ENCODE peak calls at places on chromosomes 7 and 10, in nine cellular contexts. U is hippocampal formation; M is gastrocnemius medialis; T is NCI-H1092; R is K562; I is activated T-helper 1 cell treated with anti-CD3 and anti-CD28 coated beads, Interleukin-2, amount 50 U/mL, for 16 hours; L is stimulated activated CD4-positive, alpha-beta T cell treated with anti-CD3 and anti-CD28 coated beads, Interleukin-4, amount 100 ng/mL, for 1 hour; J is choroid plexus epithelial cell; O is OCI-M1. F is an unnamed sample.

GRCh38 chr7:13198741-13199140 is 511.3 kb downstream of the ARL4A start:
- DNase-seq in O (no peak), J (no peak), R (no peak), I (no peak), T (no peak), M (no peak), U (no peak), L (no peak), F (peak)

GRCh38 chr10:102597131-102597891 is 47.0 kb upstream of the TRIM8 start:
- DNase-seq in I (no peak), M (no peak), U (no peak), R (no peak), O (no peak), T (no peak), L (no peak), J (no peak), F (no peak)

GRCh38 chr7:41130021-41130420 is 572.9 kb downstream of the INHBA start:
- DNase-seq in O (no peak), T (no peak), L (no peak), R (no peak), I (no peak), M (no peak), J (no peak), U (no peak), F (no peak)

GRCh38 chr10:51034769-51035168 is 39.5 kb upstream of the PRKG1 start:
- DNase-seq in L (no peak), T (no peak), R (no peak), J (no peak), U (no peak), I (no peak), O (no peak), M (no peak), F (no peak)

GRCh38 chr7:139687980-139688632 is 89.7 kb downstream of the HIPK2 start:
- DNase-seq in J (peak), R (peak), U (peak), I (no peak), M (no peak), O (peak), T (no peak), L (no peak), F (peak)

GRCh38 chr10:31322647-31323046 is 3.6 kb downstream of the ZEB1 start:
- DNase-seq in U (peak), M (no peak), R (no peak), I (no peak), L (no peak), O (peak), J (peak), T (no peak), F (no peak)

GRCh38 chr10:23095966-23096813 is 811 bp downstream of the MSRB2 start:
- DNase-seq in L (peak), R (peak), U (peak), J (peak), T (no peak), I (peak), O (peak), M (no peak), F (peak)

GRCh38 chr7:44320794-44321371 is 4.5 kb downstream of the CAMK2B start:
- DNase-seq in O (no peak), J (peak), L (no peak), R (no peak), M (no peak), U (peak), I (no peak), T (no peak), F (no peak)

GRCh38 chr7:42831953-42832522 is 79.8 kb downstream of the C7orf25 start:
- DNase-seq in M (no peak), O (no peak), I (no peak), L (no peak), U (no peak), R (no peak), T (no peak), J (no peak), F (no peak)

F was measured in iris pigment epithelial cell.